ENCODE peak calls at places on chromosome 2, in seven cellular contexts. E is esophagus muscularis mucosa, X is tibial artery, Y is aorta, I is body of pancreas, W is HFF-Myc, M is lung. B is an unnamed sample.

GRCh38 chr2:73257021-73257420 is 22.9 kb downstream of the CCT7 start:
- DNase-seq in X (no peak), W (no peak), E (no peak), Y (no peak), M (no peak), I (no peak), B (no peak)

GRCh38 chr2:20939786-20940480 is 103.9 kb downstream of the APOB start:
- DNase-seq in W (no peak), Y (no peak), I (no peak), M (no peak), X (no peak), E (no peak), B (no peak)

GRCh38 chr2:11406492-11407381 is 59.2 kb downstream of the E2F6 start:
- DNase-seq in M (no peak), I (no peak), X (peak), E (no peak), Y (peak), W (peak), B (peak)

GRCh38 chr2:192236136-192236535 is 41.4 kb upstream of the TMEFF2 start:
- DNase-seq in I (no peak), X (no peak), M (no peak), Y (no peak), W (peak), E (no peak), B (no peak)

GRCh38 chr2:10513201-10513600 is 65.1 kb upstream of the ODC1 start:
- DNase-seq in X (peak), Y (no peak), I (no peak), E (no peak), W (no peak), M (no peak), B (peak)

GRCh38 chr2:223916181-223916900 is 28.8 kb downstream of the WDFY1 start:
- DNase-seq in W (no peak), X (no peak), M (no peak), I (no peak), E (no peak), Y (no peak), B (no peak)

GRCh38 chr2:12081481-12082210 is 335.2 kb downstream of the LPIN1 start:
- DNase-seq in W (no peak), Y (no peak), X (no peak), E (no peak), I (no peak), M (no peak), B (no peak)

GRCh38 chr2:205198130-205198505 is 484.2 kb upstream of the NRP2 start:
- DNase-seq in I (peak), M (no peak), Y (no peak), W (peak), E (no peak), X (no peak), B (no peak)

GRCh38 chr2:120982598-120982997 is 246.9 kb downstream of the GLI2 start:
- DNase-seq in W (no peak), I (no peak), M (no peak), Y (peak), E (no peak), X (no peak), B (no peak)

GRCh38 chr2:219483451-219484342 is 15.0 kb upstream of the GMPPA start:
- DNase-seq in Y (no peak), X (no peak), E (no peak), I (no peak), W (no peak), M (no peak), B (no peak)

GRCh38 chr2:64141711-64142405 is 2.4 kb downstream of the PELI1 start:
- DNase-seq in X (no peak), Y (no peak), E (no peak), I (no peak), W (no peak), M (no peak), B (no peak)

GRCh38 chr2:143070688-143071087 is 58.5 kb upstream of the ARHGAP15 start:
- DNase-seq in W (no peak), Y (no peak), E (no peak), X (no peak), I (no peak), M (no peak), B (no peak)

GRCh38 chr2:29072971-29073725 is 1.2 kb downstream of the PCARE start:
- DNase-seq in M (no peak), Y (no peak), I (no peak), W (no peak), E (no peak), X (no peak), B (no peak)

GRCh38 chr2:189865836-189866235 is 81.6 kb downstream of the PMS1 start:
- DNase-seq in W (no peak), M (no peak), I (no peak), Y (no peak), X (no peak), E (no peak), B (no peak)

GRCh38 chr2:207066784-207067460 is 98.8 kb downstream of the KLF7 start:
- DNase-seq in X (no peak), E (no peak), M (no peak), I (no peak), W (no peak), Y (no peak), B (no peak)

GRCh38 chr2:200471928-200472645 is 37.8 kb downstream of the KCTD18 start:
- DNase-seq in X (no peak), Y (no peak), M (no peak), W (no peak), I (no peak), E (no peak), B (no peak)

GRCh38 chr2:65383571-65384488 is 48.6 kb downstream of the SPRED2 start:
- DNase-seq in W (no peak), M (no peak), X (no peak), E (no peak), Y (no peak), I (peak), B (no peak)

GRCh38 chr2:126761981-126762878 is 106.3 kb downstream of the GYPC start:
- DNase-seq in W (no peak), I (no peak), E (no peak), Y (peak), X (no peak), M (no peak), B (no peak)

GRCh38 chr2:8889978-8890377 is 52.6 kb upstream of the KIDINS220 start:
- DNase-seq in W (no peak), E (no peak), X (no peak), Y (no peak), I (no peak), M (no peak), B (peak)

GRCh38 chr2:194706179-194706578 is 950.8 kb upstream of the SLC39A10 start:
- DNase-seq in M (no peak), X (no peak), Y (no peak), I (no peak), E (no peak), W (no peak), B (no peak)

GRCh38 chr2:5373200-5373599 is 319.0 kb upstream of the SOX11 start:
- DNase-seq in M (no peak), I (no peak), Y (no peak), W (no peak), X (no peak), E (no peak), B (no peak)

GRCh38 chr2:174697267-174697666 is 67.0 kb downstream of the CHRNA1 start:
- DNase-seq in I (peak), W (no peak), Y (no peak), X (no peak), E (no peak), M (peak), B (no peak)

DNA sequence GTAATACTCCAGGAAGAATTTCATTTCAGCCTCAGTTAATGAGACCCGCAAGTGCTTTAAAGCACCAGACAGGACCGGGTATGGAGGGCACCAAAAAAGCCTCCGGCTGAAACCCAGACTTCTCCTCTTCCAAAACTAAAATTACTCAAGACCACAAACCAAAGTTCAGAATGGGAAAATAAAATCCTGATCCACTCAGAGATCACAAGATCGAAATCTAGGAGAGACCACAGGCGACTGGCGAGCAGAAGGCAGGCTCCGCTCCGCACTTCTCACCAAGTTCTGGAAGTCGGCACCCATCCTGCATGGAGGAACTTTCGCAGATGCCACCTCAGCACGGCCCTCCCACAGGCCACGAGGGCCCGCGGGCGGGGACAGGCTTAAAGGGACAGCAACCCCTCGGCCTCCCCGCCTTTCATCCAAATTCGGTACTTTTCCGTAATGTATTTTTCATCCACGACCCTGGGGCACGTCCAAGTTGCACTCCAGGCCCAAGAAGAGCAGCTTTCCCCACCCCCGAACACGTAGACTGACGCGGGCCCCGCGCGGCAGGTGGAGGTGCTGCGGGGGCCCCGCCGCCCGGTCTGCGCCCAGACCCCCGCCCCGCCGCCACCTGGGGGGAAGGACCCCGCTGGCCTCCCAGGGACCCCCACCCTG is 43.7 kb downstream of the HDLBP start:
- DNase-seq in Y (peak), X (peak), W (no peak), E (peak), M (peak), I (peak), B (peak)
- H3K4me3 ChIP-seq in Y (peak), X (peak), W (peak), E (peak), M (peak), I (peak), B (peak)

GRCh38 chr2:74499940-74500577 is 656 bp upstream of the LBX2 start:
- DNase-seq in E (no peak), W (no peak), X (no peak), Y (no peak), M (no peak), I (no peak), B (no peak)
- H3K4me3 ChIP-seq in E (no peak), W (peak), X (no peak), Y (no peak), M (no peak), I (no peak), B (no peak)

DNA sequence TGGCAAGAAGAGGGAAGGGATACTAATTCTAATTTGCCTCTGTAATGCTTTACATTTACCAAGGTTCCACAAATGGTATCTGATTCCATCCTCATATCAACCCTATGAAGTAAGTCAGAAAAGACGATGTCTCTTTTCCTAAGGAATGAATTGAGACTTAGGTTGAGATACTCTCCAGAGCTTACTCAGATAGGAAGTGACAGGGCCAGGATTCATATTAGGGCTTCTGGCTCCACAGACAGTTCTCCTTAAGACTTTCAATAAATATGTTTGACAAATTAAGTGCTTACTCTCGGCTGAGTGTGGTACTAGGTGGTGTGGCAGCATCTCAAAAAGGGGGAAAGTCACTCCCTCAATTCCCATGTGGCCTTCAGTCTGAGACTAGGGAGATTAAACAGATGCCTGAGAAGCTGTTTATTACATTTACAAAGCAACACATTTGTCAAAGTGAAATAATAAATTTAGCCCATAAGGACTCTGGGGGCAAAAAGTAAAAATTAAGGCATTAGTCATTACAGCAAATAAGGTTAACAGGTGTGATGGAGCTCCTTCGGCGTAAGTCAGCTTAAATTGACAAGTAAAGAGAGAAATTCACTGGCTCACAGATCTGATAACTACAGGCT is 14.2 kb downstream of the CDK15 start:
- DNase-seq in W (no peak), E (no peak), M (no peak), I (no peak), X (no peak), Y (no peak), B (no peak)
- H3K4me3 ChIP-seq in W (no peak), E (no peak), M (no peak), I (no peak), X (no peak), Y (no peak), B (no peak)

GRCh38 chr2:235088608-235089020 is 136.8 kb downstream of the SH3BP4 start:
- DNase-seq in M (no peak), Y (no peak), I (no peak), W (no peak), E (no peak), X (no peak), B (no peak)
- H3K4me3 ChIP-seq in M (no peak), Y (no peak), I (no peak), W (no peak), E (peak), X (no peak), B (no peak)

B was measured in lower leg skin.